ENCODE peak calls at places on chromosomes 2 and 18, in eight cellular contexts. One of them, this sample, is unnamed.

GRCh38 chr2:54941248-54941984 is 108.8 kb downstream of the RTN4 start:
- DNase-seq in GM12878: no peak
- DNase-seq in neural progenitor cell: peak; percentile 34
- DNase-seq in GM23338: no peak
- DNase-seq in GM23248: no peak
- DNase-seq in K562: no peak
- DNase-seq in MM.1S: no peak
- DNase-seq in fibroblast of lung: no peak
- DNase-seq in this sample: peak; percentile 54

GRCh38 chr2:177799531-177799930 is 273.0 kb downstream of the PDE11A start:
- DNase-seq in GM23248: peak; percentile 58
- DNase-seq in GM23338: peak; percentile 80
- DNase-seq in MM.1S: peak; percentile 34
- DNase-seq in GM12878: no peak
- DNase-seq in fibroblast of lung: peak; percentile 30
- DNase-seq in neural progenitor cell: peak; percentile 63
- DNase-seq in K562: peak; percentile 59
- DNase-seq in this sample: peak; percentile 27

GRCh38 chr2:74843371-74844298 is 9.7 kb downstream of the HK2 start:
- DNase-seq in GM23338: no peak
- DNase-seq in GM23248: peak; percentile 87
- DNase-seq in MM.1S: peak; percentile 79
- DNase-seq in fibroblast of lung: peak; percentile 89
- DNase-seq in neural progenitor cell: no peak
- DNase-seq in GM12878: peak; percentile 56
- DNase-seq in K562: no peak
- DNase-seq in this sample: peak; percentile 76

GRCh38 chr18:33440384-33441043 is at the start of gene CCDC178:
- DNase-seq in MM.1S: no peak
- DNase-seq in K562: peak; percentile 47
- DNase-seq in neural progenitor cell: peak; percentile 82
- DNase-seq in GM23338: peak; percentile 83
- DNase-seq in GM12878: no peak
- DNase-seq in fibroblast of lung: peak; percentile 49
- DNase-seq in GM23248: peak; percentile 11
- DNase-seq in this sample: no peak

GRCh38 chr18:21484851-21485636 is 115.5 kb downstream of the ESCO1 start:
- DNase-seq in GM23338: no peak
- DNase-seq in K562: no peak
- DNase-seq in fibroblast of lung: peak; percentile 53
- DNase-seq in GM12878: no peak
- DNase-seq in GM23248: peak; percentile 41
- DNase-seq in MM.1S: no peak
- DNase-seq in neural progenitor cell: no peak
- DNase-seq in this sample: no peak

GRCh38 chr18:25016181-25016580 is 335.8 kb downstream of the ZNF521 start:
- DNase-seq in MM.1S: no peak
- DNase-seq in GM12878: no peak
- DNase-seq in GM23248: no peak
- DNase-seq in K562: no peak
- DNase-seq in neural progenitor cell: no peak
- DNase-seq in fibroblast of lung: no peak
- DNase-seq in GM23338: no peak
- DNase-seq in this sample: no peak

GRCh38 chr2:26528870-26529269 is 50.9 kb upstream of the OTOF start:
- DNase-seq in neural progenitor cell: no peak
- DNase-seq in K562: no peak
- DNase-seq in MM.1S: no peak
- DNase-seq in fibroblast of lung: no peak
- DNase-seq in GM23338: no peak
- DNase-seq in GM12878: no peak
- DNase-seq in GM23248: no peak
- DNase-seq in this sample: no peak

GRCh38 chr2:85750509-85751299 is 3.1 kb upstream of the ATOH8 start:
- DNase-seq in K562: peak; percentile 66
- DNase-seq in GM23338: peak; percentile 82
- DNase-seq in MM.1S: peak; percentile 58
- DNase-seq in fibroblast of lung: peak; percentile 52
- DNase-seq in GM23248: peak; percentile 76
- DNase-seq in neural progenitor cell: peak; percentile 76
- DNase-seq in GM12878: no peak
- DNase-seq in this sample: peak; percentile 70

GRCh38 chr2:98026927-98027522 is 31.3 kb upstream of the TMEM131 start:
- DNase-seq in GM23338: no peak
- DNase-seq in K562: no peak
- DNase-seq in neural progenitor cell: no peak
- DNase-seq in GM23248: no peak
- DNase-seq in MM.1S: peak; percentile 22
- DNase-seq in GM12878: peak; percentile 98
- DNase-seq in fibroblast of lung: no peak
- DNase-seq in this sample: no peak

GRCh38 chr2:68119504-68119903 is 38.2 kb upstream of the PNO1 start:
- DNase-seq in fibroblast of lung: no peak
- DNase-seq in MM.1S: no peak
- DNase-seq in GM23338: no peak
- DNase-seq in GM12878: no peak
- DNase-seq in neural progenitor cell: no peak
- DNase-seq in GM23248: no peak
- DNase-seq in K562: no peak
- DNase-seq in this sample: no peak

GRCh38 chr2:23091900-23092299 is 293.1 kb upstream of the KLHL29 start:
- DNase-seq in GM12878: no peak
- DNase-seq in MM.1S: no peak
- DNase-seq in neural progenitor cell: no peak
- DNase-seq in fibroblast of lung: no peak
- DNase-seq in GM23248: no peak
- DNase-seq in GM23338: peak; percentile 5
- DNase-seq in K562: no peak
- DNase-seq in this sample: no peak

GRCh38 chr2:8307779-8308178 is 374.1 kb upstream of the ID2 start:
- DNase-seq in GM12878: no peak
- DNase-seq in fibroblast of lung: peak; percentile 68
- DNase-seq in neural progenitor cell: no peak
- DNase-seq in MM.1S: no peak
- DNase-seq in GM23248: peak; percentile 28
- DNase-seq in GM23338: no peak
- DNase-seq in K562: no peak
- DNase-seq in this sample: no peak

GRCh38 chr2:237685408-237685807 is 58.0 kb downstream of the LRRFIP1 start:
- DNase-seq in neural progenitor cell: peak; percentile 37
- DNase-seq in GM12878: no peak
- DNase-seq in MM.1S: no peak
- DNase-seq in GM23338: peak; percentile 78
- DNase-seq in fibroblast of lung: no peak
- DNase-seq in GM23248: peak; percentile 56
- DNase-seq in K562: peak; percentile 31
- DNase-seq in this sample: peak; percentile 66

GRCh38 chr2:180291552-180292421 is 284.7 kb upstream of the CWC22 start:
- DNase-seq in GM23248: peak; percentile 67
- DNase-seq in GM23338: no peak
- DNase-seq in K562: no peak
- DNase-seq in GM12878: no peak
- DNase-seq in MM.1S: no peak
- DNase-seq in fibroblast of lung: peak; percentile 76
- DNase-seq in neural progenitor cell: no peak
- DNase-seq in this sample: no peak

GRCh38 chr2:86566158-86566827 is 3.0 kb upstream of the CHMP3 start:
- DNase-seq in GM23248: peak; percentile 33
- DNase-seq in fibroblast of lung: peak; percentile 18
- DNase-seq in MM.1S: no peak
- DNase-seq in neural progenitor cell: no peak
- DNase-seq in GM23338: no peak
- DNase-seq in GM12878: no peak
- DNase-seq in K562: peak; percentile 55
- DNase-seq in this sample: no peak

GRCh38 chr2:174331731-174332606 is 2.8 kb upstream of the SP9 start:
- DNase-seq in GM23338: peak; percentile 66
- DNase-seq in MM.1S: no peak
- DNase-seq in GM23248: no peak
- DNase-seq in neural progenitor cell: peak; percentile 80
- DNase-seq in GM12878: no peak
- DNase-seq in fibroblast of lung: no peak
- DNase-seq in K562: no peak
- DNase-seq in this sample: no peak

GRCh38 chr2:169141713-169142352 is 72.5 kb downstream of the DHRS9 start:
- DNase-seq in GM23248: peak; percentile 78
- DNase-seq in MM.1S: peak; percentile 44
- DNase-seq in neural progenitor cell: peak; percentile 75
- DNase-seq in K562: peak; percentile 87
- DNase-seq in GM23338: peak; percentile 90
- DNase-seq in fibroblast of lung: peak; percentile 52
- DNase-seq in GM12878: peak; percentile 7
- DNase-seq in this sample: peak; percentile 46

GRCh38 chr2:43950383-43951008 is 45.3 kb downstream of the LRPPRC start:
- DNase-seq in K562: peak; percentile 38
- DNase-seq in neural progenitor cell: peak; percentile 17
- DNase-seq in GM12878: no peak
- DNase-seq in GM23338: peak; percentile 58
- DNase-seq in fibroblast of lung: peak; percentile 36
- DNase-seq in GM23248: peak; percentile 63
- DNase-seq in MM.1S: peak; percentile 11
- DNase-seq in this sample: peak; percentile 54

DNA sequence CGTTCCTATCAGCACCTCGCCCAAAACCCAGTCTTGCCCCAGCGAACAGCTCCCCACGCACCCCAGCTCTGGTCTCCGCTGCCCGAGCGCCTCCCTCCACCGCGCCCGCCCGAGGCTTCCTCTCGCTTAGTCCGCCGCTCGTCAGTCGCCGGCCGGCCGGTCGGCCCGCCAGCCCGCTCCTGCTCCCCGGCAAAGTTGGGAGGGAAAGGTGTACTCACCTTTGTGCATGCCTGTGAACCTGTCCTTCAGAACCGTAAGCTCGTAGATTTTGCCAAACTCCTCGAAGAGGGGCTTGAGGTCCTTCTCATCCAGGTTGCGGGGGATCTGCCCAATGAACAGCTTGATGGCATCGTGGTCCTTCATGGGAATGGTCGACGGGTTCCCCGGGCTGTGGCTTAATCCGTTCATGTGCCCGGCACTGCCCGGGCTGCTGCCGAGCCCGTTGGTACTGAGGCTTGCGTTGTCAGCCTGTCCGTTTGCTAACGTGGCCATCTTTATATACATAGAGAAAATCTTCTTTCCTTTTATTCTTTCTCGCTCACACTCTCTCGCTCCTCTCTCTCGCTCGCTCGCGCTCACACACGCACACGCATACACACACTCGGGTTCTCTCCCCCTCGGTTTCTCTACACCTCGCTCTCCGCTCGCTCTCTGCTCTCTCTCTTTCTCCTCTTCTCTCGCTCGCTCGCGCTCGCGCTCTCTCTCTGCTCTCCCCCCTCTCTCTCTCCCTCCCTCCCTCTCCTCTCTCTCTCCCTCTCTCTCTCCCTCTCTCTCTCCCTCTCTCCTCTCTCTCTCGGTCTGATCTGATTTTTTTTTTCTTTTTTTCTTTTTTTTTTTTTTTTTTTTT is at the start of gene CELF4:
- DNase-seq in GM23248: peak; percentile 41
- DNase-seq in GM23338: peak; percentile 28
- DNase-seq in neural progenitor cell: peak; percentile 51
- DNase-seq in K562: no peak
- DNase-seq in fibroblast of lung: no peak
- DNase-seq in MM.1S: no peak
- DNase-seq in GM12878: no peak
- DNase-seq in this sample: no peak
- TF ChIP-seq EZH2 in GM23248: peak; percentile 68
- TF ChIP-seq EZH2 in GM23338: peak; percentile 30
- TF ChIP-seq EZH2 in neural progenitor cell: peak; percentile 78
- TF ChIP-seq EZH2 in K562: no peak
- TF ChIP-seq EZH2 in fibroblast of lung: peak; percentile 90
- TF ChIP-seq EZH2 in MM.1S: no peak
- TF ChIP-seq EZH2 in GM12878: no peak
- TF ChIP-seq EZH2 in this sample: no peak

GRCh38 chr2:206610451-206610850 is 31.8 kb upstream of the FAM237A start:
- DNase-seq in neural progenitor cell: no peak
- DNase-seq in MM.1S: no peak
- DNase-seq in fibroblast of lung: no peak
- DNase-seq in GM23248: no peak
- DNase-seq in GM23338: no peak
- DNase-seq in GM12878: no peak
- DNase-seq in K562: no peak
- DNase-seq in this sample: no peak
- H3K4me3 ChIP-seq in neural progenitor cell: no peak overlapping the region
- H3K4me3 ChIP-seq in MM.1S: no peak overlapping the region
- H3K4me3 ChIP-seq in fibroblast of lung: no peak overlapping the region
- H3K4me3 ChIP-seq in GM23248: no peak overlapping the region
- H3K4me3 ChIP-seq in GM23338: no peak overlapping the region
- H3K4me3 ChIP-seq in GM12878: no peak overlapping the region
- H3K4me3 ChIP-seq in K562: no peak overlapping the region
- H3K4me3 ChIP-seq in this sample: no peak overlapping the region

GRCh38 chr2:240056678-240057077 is 3.4 kb upstream of the OR6B3 start:
- DNase-seq in fibroblast of lung: no peak
- DNase-seq in GM23248: no peak
- DNase-seq in GM23338: no peak
- DNase-seq in GM12878: no peak
- DNase-seq in K562: no peak
- DNase-seq in neural progenitor cell: no peak
- DNase-seq in MM.1S: no peak
- DNase-seq in this sample: no peak
- TF ChIP-seq EZH2 in fibroblast of lung: no peak
- TF ChIP-seq EZH2 in GM23248: no peak
- TF ChIP-seq EZH2 in GM23338: no peak
- TF ChIP-seq EZH2 in GM12878: no peak
- TF ChIP-seq EZH2 in K562: no peak
- TF ChIP-seq EZH2 in neural progenitor cell: no peak
- TF ChIP-seq EZH2 in MM.1S: no peak
- TF ChIP-seq EZH2 in this sample: no peak

GRCh38 chr2:179262077-179262660 is 2.5 kb downstream of the SESTD1 start:
- DNase-seq in fibroblast of lung: no peak
- DNase-seq in MM.1S: no peak
- DNase-seq in GM12878: no peak
- DNase-seq in GM23248: peak; percentile 50
- DNase-seq in GM23338: no peak
- DNase-seq in neural progenitor cell: no peak
- DNase-seq in K562: no peak
- DNase-seq in this sample: no peak
- H3K4me3 ChIP-seq in fibroblast of lung: peak overlapping the region; percentile 70
- H3K4me3 ChIP-seq in MM.1S: no peak overlapping the region
- H3K4me3 ChIP-seq in GM12878: no peak overlapping the region
- H3K4me3 ChIP-seq in GM23248: peak overlapping the region; percentile 98
- H3K4me3 ChIP-seq in GM23338: peak overlapping the region; percentile 88
- H3K4me3 ChIP-seq in neural progenitor cell: peak overlapping the region; percentile 99
- H3K4me3 ChIP-seq in K562: no peak overlapping the region
- H3K4me3 ChIP-seq in this sample: peak overlapping the region; percentile 86